ENCODE peak calls at places on chromosome X, in five cellular contexts. N, B, F, D and R are unnamed samples.

GRCh38 chrX:118116308-118117068 is at the start of gene KLHL13:
- DNase-seq in N (peak; percentile 39), F (no peak), D (peak; percentile 64), B (no peak), R (peak; percentile 69)

GRCh38 chrX:65195621-65196020 is 219.4 kb upstream of the ZC4H2 start:
- DNase-seq in D (no peak), N (peak; percentile 58), F (no peak), B (no peak), R (no peak)

GRCh38 chrX:44012484-44013096 is 39.4 kb upstream of the NDP start:
- DNase-seq in F (no peak), D (no peak), N (no peak), B (no peak), R (peak; percentile 5)

GRCh38 chrX:45191820-45192409 is 8.8 kb downstream of the DIPK2B start:
- DNase-seq in D (no peak), F (no peak), N (no peak), B (no peak), R (no peak)

GRCh38 chrX:77442728-77443127 is 4.5 kb upstream of the FGF16 start:
- DNase-seq in F (peak; percentile 4), B (no peak), N (no peak), D (no peak), R (no peak)

GRCh38 chrX:50747471-50747900 is 66.5 kb downstream of the SHROOM4 start:
- DNase-seq in B (peak; percentile 4), F (no peak), N (peak; percentile 13), D (peak; percentile 21), R (peak; percentile 59)

GRCh38 chrX:150094375-150094774 is 156.1 kb upstream of the EOLA2 start:
- DNase-seq in B (no peak), D (no peak), N (no peak), F (no peak), R (no peak)

GRCh38 chrX:39261446-39262147 is 460.3 kb downstream of the MID1IP1 start:
- DNase-seq in B (peak; percentile 23), D (peak; percentile 68), F (no peak), N (peak; percentile 63), R (no peak)

GRCh38 chrX:136336623-136337022 is 35.9 kb downstream of the ADGRG4 start:
- DNase-seq in D (no peak), B (peak; percentile 1), F (no peak), N (peak; percentile 5), R (no peak)

GRCh38 chrX:112731793-112732192 is 52.1 kb upstream of the LHFPL1 start:
- DNase-seq in D (no peak), F (no peak), B (peak; percentile 18), N (no peak), R (no peak)

GRCh38 chrX:97850911-97851310 is 967.2 kb downstream of the RPA4 start:
- DNase-seq in N (no peak), F (no peak), B (no peak), D (no peak), R (no peak)

GRCh38 chrX:46704767-46705386 is 54.0 kb downstream of the SLC9A7 start:
- DNase-seq in N (no peak), B (no peak), D (no peak), F (no peak), R (no peak)

GRCh38 chrX:67296395-67296794 is 247.4 kb upstream of the AR start:
- DNase-seq in B (no peak), N (no peak), D (no peak), F (no peak), R (no peak)

GRCh38 chrX:23003121-23003520 is 3.4 kb downstream of the DDX53 start:
- DNase-seq in N (peak; percentile 50), F (no peak), B (no peak), D (no peak), R (no peak)

GRCh38 chrX:44224760-44225159 is 118.7 kb downstream of the EFHC2 start:
- DNase-seq in N (no peak), B (no peak), D (no peak), F (no peak), R (no peak)

GRCh38 chrX:36683507-36683906 is 324.7 kb upstream of the FAM47C start:
- DNase-seq in B (no peak), D (no peak), F (no peak), N (no peak), R (no peak)

GRCh38 chrX:45801554-45801953 is 600.9 kb upstream of the DIPK2B start:
- DNase-seq in N (no peak), F (no peak), D (peak; percentile 29), B (peak; percentile 4), R (peak; percentile 25)

GRCh38 chrX:114959729-114960128 is 57.7 kb downstream of the IL13RA2 start:
- DNase-seq in N (no peak), B (no peak), F (no peak), D (peak; percentile 43), R (peak; percentile 39)

GRCh38 chrX:46910415-46910814 is 1.8 kb upstream of the JADE3 start:
- DNase-seq in N (no peak), B (no peak), F (no peak), D (no peak), R (no peak)

GRCh38 chrX:120020305-120020704 is 57.2 kb downstream of the RHOXF2B start:
- DNase-seq in D (no peak), F (no peak), B (no peak), N (no peak), R (no peak)

GRCh38 chrX:110087485-110088356 is 84.8 kb downstream of the TMEM164 start:
- DNase-seq in D (no peak), B (no peak), N (peak; percentile 2), F (peak; percentile 81), R (peak; percentile 8)
- H3K27ac ChIP-seq in D (no peak overlapping the region), B (no peak overlapping the region), N (no peak overlapping the region), F (peak overlapping the region; percentile 98), R (peak overlapping the region; percentile 59)

GRCh38 chrX:132482632-132483031 is 6.2 kb downstream of the MBNL3 start:
- DNase-seq in D (no peak), F (no peak), N (no peak), B (no peak), R (no peak)

GRCh38 chrX:132483951-132484350 is 4.9 kb downstream of the MBNL3 start:
- DNase-seq in F (no peak), N (no peak), D (no peak), B (no peak), R (no peak)

GRCh38 chrX:132481449-132481848 is 7.4 kb downstream of the MBNL3 start:
- DNase-seq in B (no peak), N (no peak), F (no peak), D (no peak), R (no peak)

GRCh38 chrX:132483523-132483922 is 5.3 kb downstream of the MBNL3 start:
- DNase-seq in F (no peak), N (no peak), D (no peak), B (no peak), R (no peak)

DNA sequence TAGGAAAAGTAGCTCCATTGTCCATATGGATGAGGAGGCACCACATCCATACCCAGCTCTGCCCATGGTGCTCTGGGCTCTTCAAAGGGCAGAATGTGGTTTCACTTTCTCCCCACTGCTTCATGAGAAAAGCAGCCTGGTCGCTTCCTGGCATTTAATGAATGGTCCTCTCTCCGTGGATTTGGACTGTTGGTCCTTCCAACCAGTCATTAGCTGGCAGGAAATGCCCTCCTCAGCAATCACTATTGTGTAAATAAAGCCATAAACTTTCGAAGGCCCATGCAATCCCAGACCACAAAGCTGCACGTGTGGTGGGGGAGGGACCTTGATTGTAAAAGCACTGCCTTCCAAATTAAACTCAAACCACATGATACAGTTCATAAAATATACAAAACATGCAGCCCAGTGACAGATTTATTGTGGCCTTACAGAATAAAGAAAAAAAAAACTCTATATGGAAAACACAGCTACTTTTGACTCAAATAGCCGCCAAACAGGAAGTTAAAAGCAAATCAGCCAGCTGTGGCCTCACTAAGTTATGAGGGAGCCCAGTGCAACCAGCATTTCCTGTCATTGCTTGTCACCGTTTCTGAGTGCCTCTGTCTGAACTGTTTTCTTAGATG is 8.1 kb downstream of the MBNL3 start:
- DNase-seq in F (no peak), N (peak; percentile 7), D (peak; percentile 22), B (peak; percentile 89), R (no peak)
- H3K27ac ChIP-seq in F (no peak overlapping the region), N (no peak overlapping the region), D (no peak overlapping the region), B (peak overlapping the region; percentile 100), R (peak overlapping the region; percentile 74)

GRCh38 chrX:37816766-37817165 is 30.6 kb downstream of the DYNLT3 start:
- DNase-seq in D (no peak), F (no peak), N (no peak), B (no peak), R (no peak)

GRCh38 chrX:37815366-37815765 is 32.0 kb downstream of the DYNLT3 start:
- DNase-seq in N (no peak), D (no peak), B (peak; percentile 14), F (no peak), R (no peak)

GRCh38 chrX:37818031-37818430 is 29.3 kb downstream of the DYNLT3 start:
- DNase-seq in N (no peak), B (peak; percentile 87), F (no peak), D (no peak), R (no peak)

GRCh38 chrX:37817579-37817978 is 29.8 kb downstream of the DYNLT3 start:
- DNase-seq in D (no peak), N (no peak), B (peak; percentile 72), F (no peak), R (no peak)

DNA sequence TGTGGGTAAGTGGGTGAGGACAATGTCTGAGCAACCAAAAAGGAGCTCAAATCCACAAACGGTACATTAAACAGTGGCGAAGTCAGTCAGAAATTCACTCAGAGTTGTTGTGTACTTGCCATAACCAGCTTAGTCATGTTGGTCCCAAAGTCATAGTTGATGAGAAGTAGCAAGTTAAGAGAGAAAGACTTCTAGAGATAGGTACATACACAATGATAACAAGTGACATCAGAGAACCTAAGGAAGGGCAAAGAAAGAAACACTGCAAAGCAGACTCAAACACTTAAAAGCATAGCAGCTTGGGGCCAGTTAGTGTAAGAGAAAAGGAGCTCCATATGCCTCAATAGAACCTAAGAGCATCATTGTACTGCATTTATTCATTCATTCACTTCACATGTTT is 30.2 kb downstream of the DYNLT3 start:
- DNase-seq in B (peak; percentile 36), N (no peak), F (no peak), D (no peak), R (no peak)
- H3K27ac ChIP-seq in B (peak overlapping the region; percentile 100), N (no peak overlapping the region), F (no peak overlapping the region), D (no peak overlapping the region), R (no peak overlapping the region)

DNA sequence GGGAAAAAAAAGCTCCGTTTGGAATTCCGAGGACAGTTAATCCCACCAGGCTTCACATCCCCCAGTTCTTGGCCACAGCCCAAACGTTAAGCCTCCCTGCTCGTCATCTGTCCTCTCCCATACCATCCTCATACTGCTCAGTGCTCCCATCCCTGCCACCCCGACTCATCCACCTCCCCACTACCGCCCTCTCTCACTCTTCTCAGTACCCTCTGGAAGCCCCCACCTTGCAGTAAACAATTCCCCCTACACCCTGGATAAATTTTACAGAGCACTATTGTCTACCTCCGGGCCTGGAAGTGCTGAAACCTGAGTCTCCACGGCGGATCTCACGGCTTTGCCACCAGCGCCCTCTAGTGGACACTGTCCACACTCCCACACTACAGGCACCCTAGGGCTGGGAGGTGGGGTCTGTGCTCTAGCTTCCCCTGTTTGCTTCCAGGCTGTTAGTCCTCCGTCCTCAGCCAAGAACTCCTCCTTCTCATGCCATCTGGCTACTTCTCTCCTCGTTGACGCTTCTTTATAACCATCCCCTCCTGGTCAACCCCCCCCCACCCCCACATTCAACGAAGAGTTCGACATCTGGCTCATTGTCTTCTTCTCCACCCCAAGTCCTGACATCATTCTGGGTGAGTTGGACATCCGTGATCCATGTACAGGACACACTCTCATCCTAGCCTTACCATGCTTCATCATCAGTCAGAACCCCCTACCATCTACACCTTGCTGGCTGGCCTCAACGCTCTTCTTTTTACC is 54.5 kb downstream of the RTL9 start:
- DNase-seq in N (peak; percentile 76), D (peak; percentile 94), F (no peak), B (peak; percentile 69), R (peak; percentile 87)
- H3K27ac ChIP-seq in N (no peak overlapping the region), D (no peak overlapping the region), F (no peak overlapping the region), B (no peak overlapping the region), R (peak overlapping the region; percentile 41)